ENCODE peak calls at places on chromosome 22, in six cellular contexts. One of them, this sample, is unnamed.

GRCh38 chr22:26756675-26757293 is 99.4 kb downstream of the MIAT start:
- DNase-seq in amniotic stem cell: no peak
- DNase-seq in activated gamma-delta T cell treated with anti-CD3 and anti-CD28 coated beads, Interleukin-2, amount 50 U/mL, for 16 hours: peak
- DNase-seq in HTR-8/SVneo: peak
- DNase-seq in activated CD4-positive, alpha-beta memory T cell treated with anti-CD3 and anti-CD28 coated beads for 36 hours: peak
- DNase-seq in HCT116: peak
- DNase-seq in this sample: no peak

GRCh38 chr22:35489225-35489624 is 51.4 kb upstream of the RASD2 start:
- DNase-seq in amniotic stem cell: no peak
- DNase-seq in activated CD4-positive, alpha-beta memory T cell treated with anti-CD3 and anti-CD28 coated beads for 36 hours: no peak
- DNase-seq in HCT116: no peak
- DNase-seq in HTR-8/SVneo: no peak
- DNase-seq in activated gamma-delta T cell treated with anti-CD3 and anti-CD28 coated beads, Interleukin-2, amount 50 U/mL, for 16 hours: no peak
- DNase-seq in this sample: no peak

GRCh38 chr22:43789452-43789851 is 22.7 kb downstream of the EFCAB6 start:
- DNase-seq in amniotic stem cell: peak
- DNase-seq in activated CD4-positive, alpha-beta memory T cell treated with anti-CD3 and anti-CD28 coated beads for 36 hours: no peak
- DNase-seq in activated gamma-delta T cell treated with anti-CD3 and anti-CD28 coated beads, Interleukin-2, amount 50 U/mL, for 16 hours: no peak
- DNase-seq in HTR-8/SVneo: peak
- DNase-seq in HCT116: no peak
- DNase-seq in this sample: peak

GRCh38 chr22:19265779-19266178 is 25.7 kb downstream of the CLTCL1 start:
- DNase-seq in activated gamma-delta T cell treated with anti-CD3 and anti-CD28 coated beads, Interleukin-2, amount 50 U/mL, for 16 hours: no peak
- DNase-seq in HCT116: no peak
- DNase-seq in amniotic stem cell: no peak
- DNase-seq in activated CD4-positive, alpha-beta memory T cell treated with anti-CD3 and anti-CD28 coated beads for 36 hours: no peak
- DNase-seq in HTR-8/SVneo: no peak
- DNase-seq in this sample: no peak

GRCh38 chr22:35894937-35895708 is 133.5 kb downstream of the RBFOX2 start:
- DNase-seq in HCT116: no peak
- DNase-seq in HTR-8/SVneo: peak
- DNase-seq in amniotic stem cell: peak
- DNase-seq in activated CD4-positive, alpha-beta memory T cell treated with anti-CD3 and anti-CD28 coated beads for 36 hours: no peak
- DNase-seq in activated gamma-delta T cell treated with anti-CD3 and anti-CD28 coated beads, Interleukin-2, amount 50 U/mL, for 16 hours: no peak
- DNase-seq in this sample: peak

GRCh38 chr22:41478891-41479521 is 10.1 kb downstream of the ACO2 start:
- DNase-seq in HCT116: no peak
- DNase-seq in activated CD4-positive, alpha-beta memory T cell treated with anti-CD3 and anti-CD28 coated beads for 36 hours: peak
- DNase-seq in amniotic stem cell: no peak
- DNase-seq in HTR-8/SVneo: no peak
- DNase-seq in activated gamma-delta T cell treated with anti-CD3 and anti-CD28 coated beads, Interleukin-2, amount 50 U/mL, for 16 hours: no peak
- DNase-seq in this sample: no peak

GRCh38 chr22:20218981-20219380 is 49.1 kb downstream of the RTN4R start:
- DNase-seq in activated CD4-positive, alpha-beta memory T cell treated with anti-CD3 and anti-CD28 coated beads for 36 hours: no peak
- DNase-seq in activated gamma-delta T cell treated with anti-CD3 and anti-CD28 coated beads, Interleukin-2, amount 50 U/mL, for 16 hours: no peak
- DNase-seq in HCT116: no peak
- DNase-seq in amniotic stem cell: no peak
- DNase-seq in HTR-8/SVneo: no peak
- DNase-seq in this sample: no peak

GRCh38 chr22:17807571-17808410 is 33.5 kb upstream of the BID start:
- DNase-seq in HCT116: no peak
- DNase-seq in amniotic stem cell: no peak
- DNase-seq in activated gamma-delta T cell treated with anti-CD3 and anti-CD28 coated beads, Interleukin-2, amount 50 U/mL, for 16 hours: no peak
- DNase-seq in activated CD4-positive, alpha-beta memory T cell treated with anti-CD3 and anti-CD28 coated beads for 36 hours: no peak
- DNase-seq in HTR-8/SVneo: no peak
- DNase-seq in this sample: peak

GRCh38 chr22:48084041-48084748 is 1321.7 kb downstream of the TBC1D22A start:
- DNase-seq in activated CD4-positive, alpha-beta memory T cell treated with anti-CD3 and anti-CD28 coated beads for 36 hours: no peak
- DNase-seq in HTR-8/SVneo: no peak
- DNase-seq in amniotic stem cell: no peak
- DNase-seq in HCT116: no peak
- DNase-seq in activated gamma-delta T cell treated with anti-CD3 and anti-CD28 coated beads, Interleukin-2, amount 50 U/mL, for 16 hours: no peak
- DNase-seq in this sample: no peak

GRCh38 chr22:41288245-41288946 is 2.4 kb upstream of the RANGAP1 start:
- DNase-seq in amniotic stem cell: peak
- DNase-seq in HTR-8/SVneo: peak
- DNase-seq in activated gamma-delta T cell treated with anti-CD3 and anti-CD28 coated beads, Interleukin-2, amount 50 U/mL, for 16 hours: no peak
- DNase-seq in HCT116: peak
- DNase-seq in activated CD4-positive, alpha-beta memory T cell treated with anti-CD3 and anti-CD28 coated beads for 36 hours: no peak
- DNase-seq in this sample: no peak

This sample was measured in retinal pigment epithelial cell.